ENCODE peak calls at places on chromosomes 13 and 19, in seven cellular contexts. One of them, this sample, is unnamed.

GRCh38 chr13:109131698-109132257 is 502.4 kb downstream of the MYO16 start:
- DNase-seq in Peyer's patch: no peak
- DNase-seq in tibial nerve: no peak
- DNase-seq in esophagus muscularis mucosa: no peak
- DNase-seq in HCT116: no peak
- DNase-seq in body of pancreas: no peak
- DNase-seq in adrenal gland: no peak
- DNase-seq in this sample: no peak

GRCh38 chr13:106649495-106649894 is 81.6 kb upstream of the ARGLU1 start:
- DNase-seq in adrenal gland: no peak
- DNase-seq in Peyer's patch: no peak
- DNase-seq in tibial nerve: no peak
- DNase-seq in body of pancreas: no peak
- DNase-seq in HCT116: no peak
- DNase-seq in esophagus muscularis mucosa: no peak
- DNase-seq in this sample: no peak

GRCh38 chr13:51919531-51919930 is 57.8 kb downstream of the CCDC70 start:
- DNase-seq in tibial nerve: no peak
- DNase-seq in Peyer's patch: no peak
- DNase-seq in HCT116: no peak
- DNase-seq in esophagus muscularis mucosa: no peak
- DNase-seq in body of pancreas: peak; percentile 20
- DNase-seq in adrenal gland: no peak
- DNase-seq in this sample: no peak

GRCh38 chr19:10372698-10373097 is 7.7 kb downstream of the TYK2 start:
- DNase-seq in body of pancreas: no peak
- DNase-seq in Peyer's patch: no peak
- DNase-seq in HCT116: no peak
- DNase-seq in tibial nerve: no peak
- DNase-seq in esophagus muscularis mucosa: no peak
- DNase-seq in adrenal gland: no peak
- DNase-seq in this sample: no peak

GRCh38 chr19:50719566-50719965 is at the start of gene SHANK1:
- DNase-seq in Peyer's patch: no peak
- DNase-seq in tibial nerve: no peak
- DNase-seq in body of pancreas: no peak
- DNase-seq in adrenal gland: no peak
- DNase-seq in esophagus muscularis mucosa: no peak
- DNase-seq in HCT116: no peak
- DNase-seq in this sample: no peak

GRCh38 chr13:60811581-60811980 is 414.6 kb downstream of the TDRD3 start:
- DNase-seq in body of pancreas: no peak
- DNase-seq in Peyer's patch: no peak
- DNase-seq in adrenal gland: no peak
- DNase-seq in HCT116: no peak
- DNase-seq in esophagus muscularis mucosa: no peak
- DNase-seq in tibial nerve: no peak
- DNase-seq in this sample: no peak

GRCh38 chr19:4870025-4870700 is 2.7 kb upstream of the PLIN3 start:
- DNase-seq in adrenal gland: peak; percentile 91
- DNase-seq in Peyer's patch: no peak
- DNase-seq in esophagus muscularis mucosa: no peak
- DNase-seq in tibial nerve: no peak
- DNase-seq in HCT116: peak; percentile 95
- DNase-seq in body of pancreas: peak; percentile 25
- DNase-seq in this sample: no peak

GRCh38 chr19:10864538-10864899 is 6.8 kb upstream of the CARM1 start:
- DNase-seq in HCT116: peak; percentile 56
- DNase-seq in adrenal gland: peak; percentile 84
- DNase-seq in esophagus muscularis mucosa: no peak
- DNase-seq in tibial nerve: peak; percentile 76
- DNase-seq in Peyer's patch: peak; percentile 83
- DNase-seq in body of pancreas: peak; percentile 91
- DNase-seq in this sample: peak; percentile 83

GRCh38 chr19:2542341-2543069 is 66.6 kb downstream of the GADD45B start:
- DNase-seq in tibial nerve: no peak
- DNase-seq in Peyer's patch: peak; percentile 39
- DNase-seq in HCT116: no peak
- DNase-seq in esophagus muscularis mucosa: no peak
- DNase-seq in adrenal gland: peak; percentile 75
- DNase-seq in body of pancreas: no peak
- DNase-seq in this sample: no peak

GRCh38 chr19:55552620-55553019 is 7.3 kb upstream of the SBK3 start:
- DNase-seq in esophagus muscularis mucosa: no peak
- DNase-seq in tibial nerve: no peak
- DNase-seq in HCT116: no peak
- DNase-seq in body of pancreas: no peak
- DNase-seq in adrenal gland: no peak
- DNase-seq in Peyer's patch: no peak
- DNase-seq in this sample: no peak
- H3K4me3 ChIP-seq in esophagus muscularis mucosa: no peak overlapping the region
- H3K4me3 ChIP-seq in tibial nerve: no peak overlapping the region
- H3K4me3 ChIP-seq in HCT116: peak overlapping the region; percentile 18
- H3K4me3 ChIP-seq in body of pancreas: no peak overlapping the region
- H3K4me3 ChIP-seq in adrenal gland: no peak overlapping the region
- H3K4me3 ChIP-seq in Peyer's patch: no peak overlapping the region
- H3K4me3 ChIP-seq in this sample: no peak overlapping the region

DNA sequence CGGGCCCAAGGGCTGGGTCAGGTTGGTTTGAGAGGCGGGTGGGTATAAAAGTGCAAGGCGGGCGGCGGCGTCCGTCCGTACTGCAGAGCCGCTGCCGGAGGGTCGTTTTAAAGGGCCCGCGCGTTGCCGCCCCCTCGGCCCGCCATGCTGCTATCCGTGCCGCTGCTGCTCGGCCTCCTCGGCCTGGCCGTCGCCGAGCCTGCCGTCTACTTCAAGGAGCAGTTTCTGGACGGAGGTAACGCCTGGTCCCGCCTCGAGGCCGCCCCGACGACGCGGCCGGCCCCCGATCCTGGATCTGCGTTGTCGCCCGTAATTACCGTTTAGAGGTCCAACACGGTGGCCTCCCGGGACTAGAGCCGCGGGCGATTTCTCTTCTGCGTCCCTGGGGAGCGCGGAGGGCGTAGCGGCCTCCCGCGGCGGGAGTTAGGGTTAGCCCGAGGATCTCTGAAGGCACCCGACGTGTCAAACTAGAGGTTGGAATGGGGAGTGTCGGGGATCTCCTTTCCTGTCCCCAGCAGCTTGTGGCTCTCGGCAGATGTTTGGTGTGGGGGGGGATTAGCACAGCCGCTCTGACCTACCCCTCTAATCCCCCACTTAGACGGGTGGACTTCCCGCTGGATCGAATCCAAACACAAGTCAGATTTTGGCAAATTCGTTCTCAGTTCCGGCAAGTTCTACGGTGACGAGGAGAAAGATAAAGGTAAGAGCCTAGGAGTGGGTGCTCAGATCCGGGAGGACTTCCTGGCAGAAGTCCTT is at the start of gene CALR:
- DNase-seq in tibial nerve: no peak
- DNase-seq in Peyer's patch: peak; percentile 35
- DNase-seq in esophagus muscularis mucosa: no peak
- DNase-seq in HCT116: no peak
- DNase-seq in adrenal gland: no peak
- DNase-seq in body of pancreas: peak; percentile 35
- DNase-seq in this sample: no peak
- H3K4me1 ChIP-seq in tibial nerve: peaks cover 22% of the 10 kb centered on the region
- H3K4me1 ChIP-seq in Peyer's patch: peaks cover 49% of the 10 kb centered on the region
- H3K4me1 ChIP-seq in esophagus muscularis mucosa: peaks cover 54% of the 10 kb centered on the region
- H3K4me1 ChIP-seq in HCT116: peaks cover 49% of the 10 kb centered on the region
- H3K4me1 ChIP-seq in adrenal gland: peaks cover 35% of the 10 kb centered on the region
- H3K4me1 ChIP-seq in body of pancreas: peaks cover 59% of the 10 kb centered on the region
- H3K4me1 ChIP-seq in this sample: peaks cover 23% of the 10 kb centered on the region

DNA sequence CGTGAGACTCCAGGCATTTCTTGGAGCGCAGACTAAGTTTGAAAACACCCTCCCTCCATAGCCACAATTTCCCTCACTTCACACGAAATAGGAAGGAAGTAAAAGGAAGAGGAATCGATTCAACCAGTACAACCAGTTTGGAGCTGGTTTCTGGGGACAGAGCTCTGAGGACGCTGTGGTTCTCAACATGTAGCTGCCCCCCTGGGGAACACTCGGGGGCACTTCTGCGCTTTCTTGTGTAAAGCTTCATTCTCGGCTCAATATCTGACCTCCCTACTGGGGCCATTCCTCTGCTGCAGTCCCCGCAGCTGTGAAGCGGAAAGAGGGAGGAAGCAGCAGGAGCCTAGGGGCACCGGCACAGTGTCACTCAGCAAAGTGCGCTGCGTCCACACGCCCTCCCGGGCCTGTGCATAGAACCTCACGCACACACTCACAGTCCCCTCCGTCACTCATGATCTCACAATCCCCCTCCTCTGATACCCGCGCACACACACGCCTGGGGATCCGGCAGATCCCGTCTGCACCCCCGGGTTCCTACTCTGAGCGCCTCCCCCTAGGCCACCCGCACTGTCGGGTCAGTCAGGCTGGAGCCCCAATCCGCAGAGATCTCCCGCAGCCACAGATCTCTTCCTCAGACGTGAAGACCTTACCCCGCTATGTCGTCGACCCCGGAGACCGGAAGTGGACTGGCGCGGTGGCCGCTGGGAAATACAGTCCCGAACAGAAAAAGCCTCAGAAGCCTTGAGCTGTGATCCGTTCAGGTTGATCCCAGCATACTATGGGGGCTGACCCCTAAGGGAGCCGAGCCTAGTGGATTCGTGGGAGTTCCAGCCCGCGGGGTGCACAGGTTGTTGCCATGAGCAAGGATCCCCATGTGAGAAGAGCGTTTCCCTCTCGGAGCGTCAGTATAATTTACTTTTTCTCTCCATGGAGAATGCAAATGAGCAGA is at the start of gene ZNF780A:
- DNase-seq in adrenal gland: peak; percentile 78
- DNase-seq in Peyer's patch: peak; percentile 84
- DNase-seq in HCT116: peak; percentile 48
- DNase-seq in esophagus muscularis mucosa: peak; percentile 94
- DNase-seq in tibial nerve: peak; percentile 37
- DNase-seq in body of pancreas: peak; percentile 86
- DNase-seq in this sample: peak; percentile 91
- TF ChIP-seq POLR2A in adrenal gland: peak; percentile 6
- TF ChIP-seq POLR2A in Peyer's patch: peak; percentile 40
- TF ChIP-seq POLR2A in HCT116: no peak
- TF ChIP-seq POLR2A in esophagus muscularis mucosa: no peak
- TF ChIP-seq POLR2A in tibial nerve: peak; percentile 3
- TF ChIP-seq POLR2A in body of pancreas: peak; percentile 66
- TF ChIP-seq POLR2A in this sample: peak; percentile 65

GRCh38 chr13:75365724-75366173 is 116.2 kb downstream of the TBC1D4 start:
- DNase-seq in esophagus muscularis mucosa: no peak
- DNase-seq in body of pancreas: no peak
- DNase-seq in Peyer's patch: no peak
- DNase-seq in adrenal gland: no peak
- DNase-seq in tibial nerve: no peak
- DNase-seq in HCT116: peak; percentile 80
- DNase-seq in this sample: no peak

GRCh38 chr13:75364131-75364713 is 117.7 kb downstream of the TBC1D4 start:
- DNase-seq in tibial nerve: no peak
- DNase-seq in body of pancreas: no peak
- DNase-seq in HCT116: no peak
- DNase-seq in adrenal gland: no peak
- DNase-seq in Peyer's patch: no peak
- DNase-seq in esophagus muscularis mucosa: no peak
- DNase-seq in this sample: no peak

GRCh38 chr13:75368167-75368566 is 113.8 kb downstream of the TBC1D4 start:
- DNase-seq in body of pancreas: no peak
- DNase-seq in Peyer's patch: no peak
- DNase-seq in adrenal gland: peak; percentile 63
- DNase-seq in esophagus muscularis mucosa: no peak
- DNase-seq in tibial nerve: no peak
- DNase-seq in HCT116: peak; percentile 38
- DNase-seq in this sample: no peak

GRCh38 chr13:75363371-75363770 is 118.6 kb downstream of the TBC1D4 start:
- DNase-seq in Peyer's patch: no peak
- DNase-seq in esophagus muscularis mucosa: no peak
- DNase-seq in tibial nerve: no peak
- DNase-seq in body of pancreas: no peak
- DNase-seq in adrenal gland: no peak
- DNase-seq in HCT116: no peak
- DNase-seq in this sample: no peak

GRCh38 chr13:75366380-75367280 is 115.3 kb downstream of the TBC1D4 start:
- DNase-seq in esophagus muscularis mucosa: no peak
- DNase-seq in Peyer's patch: no peak
- DNase-seq in tibial nerve: no peak
- DNase-seq in body of pancreas: no peak
- DNase-seq in HCT116: no peak
- DNase-seq in adrenal gland: no peak
- DNase-seq in this sample: no peak
- H3K4me3 ChIP-seq in esophagus muscularis mucosa: no peak overlapping the region
- H3K4me3 ChIP-seq in Peyer's patch: no peak overlapping the region
- H3K4me3 ChIP-seq in tibial nerve: no peak overlapping the region
- H3K4me3 ChIP-seq in body of pancreas: no peak overlapping the region
- H3K4me3 ChIP-seq in HCT116: peak overlapping the region; percentile 50
- H3K4me3 ChIP-seq in adrenal gland: no peak overlapping the region
- H3K4me3 ChIP-seq in this sample: no peak overlapping the region

DNA sequence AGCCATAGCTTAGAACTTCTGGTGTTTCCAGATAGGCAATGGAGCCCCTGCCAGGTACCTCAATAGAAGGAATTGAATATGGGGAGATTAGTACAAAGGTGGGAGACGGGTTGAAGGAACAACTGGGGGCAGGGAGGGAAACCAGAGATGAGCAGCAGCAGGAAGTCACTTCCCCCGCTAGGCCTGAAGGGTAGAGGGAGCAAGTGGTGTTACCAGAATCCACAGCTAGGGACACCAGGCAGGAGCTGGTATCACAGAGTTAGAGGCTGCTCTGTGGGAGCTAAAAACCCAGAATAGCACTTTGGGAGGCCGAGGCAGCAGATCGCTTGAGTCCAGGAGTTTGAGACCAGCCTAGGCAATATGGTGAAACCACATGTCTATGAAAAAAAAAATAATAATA is 15.3 kb upstream of the HNRNPUL1 start:
- DNase-seq in Peyer's patch: no peak
- DNase-seq in esophagus muscularis mucosa: no peak
- DNase-seq in HCT116: no peak
- DNase-seq in body of pancreas: no peak
- DNase-seq in adrenal gland: no peak
- DNase-seq in tibial nerve: no peak
- DNase-seq in this sample: no peak
- H3K4me1 ChIP-seq in Peyer's patch: no peaks in the 10 kb centered on the region
- H3K4me1 ChIP-seq in esophagus muscularis mucosa: no peaks in the 10 kb centered on the region
- H3K4me1 ChIP-seq in HCT116: no peaks in the 10 kb centered on the region
- H3K4me1 ChIP-seq in body of pancreas: no peaks in the 10 kb centered on the region
- H3K4me1 ChIP-seq in adrenal gland: no peaks in the 10 kb centered on the region
- H3K4me1 ChIP-seq in tibial nerve: no peaks in the 10 kb centered on the region
- H3K4me1 ChIP-seq in this sample: no peaks in the 10 kb centered on the region